ENCODE peak calls at places on chromosomes 1 and 21, in ten cellular contexts. One of them, this sample, is unnamed.

GRCh38 chr1:231584117-231584516 is 42.5 kb upstream of the DISC1 start:
- DNase-seq in heart left ventricle: no peak
- DNase-seq in adrenal gland: no peak
- DNase-seq in ovary: no peak
- DNase-seq in IMR-90: peak
- DNase-seq in uterus: no peak
- DNase-seq in transverse colon: no peak
- DNase-seq in vagina: no peak
- DNase-seq in esophagus squamous epithelium: no peak
- DNase-seq in sigmoid colon: no peak
- DNase-seq in this sample: peak

GRCh38 chr21:41770901-41771624 is 4.2 kb upstream of the RIPK4 start:
- DNase-seq in heart left ventricle: no peak
- DNase-seq in adrenal gland: no peak
- DNase-seq in ovary: no peak
- DNase-seq in IMR-90: no peak
- DNase-seq in uterus: no peak
- DNase-seq in transverse colon: no peak
- DNase-seq in vagina: no peak
- DNase-seq in esophagus squamous epithelium: no peak
- DNase-seq in sigmoid colon: no peak
- DNase-seq in this sample: no peak

GRCh38 chr1:181632492-181632891 is 149.2 kb downstream of the CACNA1E start:
- DNase-seq in heart left ventricle: no peak
- DNase-seq in adrenal gland: no peak
- DNase-seq in ovary: no peak
- DNase-seq in IMR-90: no peak
- DNase-seq in uterus: no peak
- DNase-seq in transverse colon: no peak
- DNase-seq in vagina: no peak
- DNase-seq in esophagus squamous epithelium: no peak
- DNase-seq in sigmoid colon: no peak
- DNase-seq in this sample: no peak

GRCh38 chr1:217534566-217534965 is 96.3 kb downstream of the GPATCH2 start:
- DNase-seq in heart left ventricle: no peak
- DNase-seq in adrenal gland: no peak
- DNase-seq in ovary: no peak
- DNase-seq in IMR-90: no peak
- DNase-seq in uterus: no peak
- DNase-seq in transverse colon: no peak
- DNase-seq in vagina: no peak
- DNase-seq in esophagus squamous epithelium: no peak
- DNase-seq in sigmoid colon: no peak
- DNase-seq in this sample: no peak

GRCh38 chr21:31397939-31398338 is 53.9 kb upstream of the TIAM1 start:
- DNase-seq in heart left ventricle: no peak
- DNase-seq in adrenal gland: no peak
- DNase-seq in ovary: no peak
- DNase-seq in IMR-90: no peak
- DNase-seq in uterus: no peak
- DNase-seq in transverse colon: no peak
- DNase-seq in vagina: no peak
- DNase-seq in esophagus squamous epithelium: no peak
- DNase-seq in sigmoid colon: no peak
- DNase-seq in this sample: no peak

GRCh38 chr1:42335809-42336518 is 929 bp upstream of the FOXJ3 start:
- DNase-seq in heart left ventricle: no peak
- DNase-seq in adrenal gland: no peak
- DNase-seq in ovary: no peak
- DNase-seq in IMR-90: peak
- DNase-seq in uterus: no peak
- DNase-seq in transverse colon: no peak
- DNase-seq in vagina: no peak
- DNase-seq in esophagus squamous epithelium: no peak
- DNase-seq in sigmoid colon: no peak
- DNase-seq in this sample: peak

GRCh38 chr1:4509206-4509605 is 145.2 kb upstream of the AJAP1 start:
- DNase-seq in heart left ventricle: no peak
- DNase-seq in adrenal gland: no peak
- DNase-seq in ovary: no peak
- DNase-seq in IMR-90: no peak
- DNase-seq in uterus: no peak
- DNase-seq in transverse colon: no peak
- DNase-seq in vagina: no peak
- DNase-seq in esophagus squamous epithelium: no peak
- DNase-seq in sigmoid colon: no peak
- DNase-seq in this sample: no peak

GRCh38 chr1:237542525-237543418 is 347.9 kb downstream of the ZP4 start:
- DNase-seq in heart left ventricle: no peak
- DNase-seq in adrenal gland: no peak
- DNase-seq in ovary: no peak
- DNase-seq in IMR-90: no peak
- DNase-seq in uterus: no peak
- DNase-seq in transverse colon: no peak
- DNase-seq in vagina: no peak
- DNase-seq in esophagus squamous epithelium: no peak
- DNase-seq in sigmoid colon: no peak
- DNase-seq in this sample: peak

DNA sequence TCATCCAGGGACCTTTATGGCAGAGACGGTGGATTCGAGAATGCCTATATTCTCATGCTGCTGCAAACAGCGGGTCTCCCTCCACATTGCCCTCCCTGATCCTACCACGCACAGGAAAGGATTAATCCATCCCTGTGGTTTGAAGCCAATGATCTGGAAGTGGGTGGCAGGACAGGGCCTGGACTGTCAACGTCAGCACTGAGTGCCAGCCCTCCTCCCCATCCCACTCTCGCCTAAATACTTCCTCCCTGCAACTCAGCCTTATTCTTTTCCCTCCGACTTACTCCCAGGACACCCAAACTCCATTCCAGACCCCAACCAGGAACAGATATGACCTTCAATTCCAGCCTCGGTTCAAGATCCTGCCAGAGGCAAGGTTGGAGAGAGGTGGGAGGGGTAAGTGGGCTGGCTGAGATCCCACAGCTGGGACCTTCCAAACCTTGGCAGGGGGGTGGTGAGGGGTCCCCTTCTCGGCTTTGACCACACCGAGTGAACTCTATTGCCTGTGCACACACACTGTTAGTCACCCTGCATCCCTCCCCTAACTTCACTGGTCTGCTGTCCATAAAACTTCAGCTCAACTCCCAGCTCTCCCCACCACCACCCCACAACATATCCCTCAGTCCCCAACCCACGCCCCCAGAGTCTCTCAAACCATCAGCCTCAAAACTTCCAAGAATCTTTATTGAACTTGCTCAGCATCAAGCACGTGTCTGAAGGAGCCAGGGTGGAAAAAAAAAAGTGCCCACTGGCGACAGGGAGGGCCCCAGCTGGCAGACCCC is 2.4 kb upstream of the S100A5 start:
- DNase-seq in heart left ventricle: no peak
- DNase-seq in adrenal gland: no peak
- DNase-seq in ovary: peak
- DNase-seq in IMR-90: no peak
- DNase-seq in uterus: no peak
- DNase-seq in transverse colon: no peak
- DNase-seq in vagina: peak
- DNase-seq in esophagus squamous epithelium: no peak
- DNase-seq in sigmoid colon: no peak
- DNase-seq in this sample: no peak
- TF ChIP-seq POLR2A in heart left ventricle: no peak
- TF ChIP-seq POLR2A in adrenal gland: no peak
- TF ChIP-seq POLR2A in ovary: no peak
- TF ChIP-seq POLR2A in IMR-90: no peak
- TF ChIP-seq POLR2A in uterus: no peak
- TF ChIP-seq POLR2A in transverse colon: no peak
- TF ChIP-seq POLR2A in vagina: no peak
- TF ChIP-seq POLR2A in esophagus squamous epithelium: no peak
- TF ChIP-seq POLR2A in sigmoid colon: no peak
- TF ChIP-seq POLR2A in this sample: no peak

GRCh38 chr1:206909883-206910318 is 11.8 kb downstream of the FCMR start:
- DNase-seq in heart left ventricle: no peak
- DNase-seq in adrenal gland: no peak
- DNase-seq in ovary: no peak
- DNase-seq in IMR-90: no peak
- DNase-seq in uterus: peak
- DNase-seq in transverse colon: no peak
- DNase-seq in vagina: no peak
- DNase-seq in esophagus squamous epithelium: no peak
- DNase-seq in sigmoid colon: no peak
- DNase-seq in this sample: no peak

GRCh38 chr1:206905295-206906164 is 8.3 kb downstream of the IL24 start:
- DNase-seq in heart left ventricle: no peak
- DNase-seq in adrenal gland: no peak
- DNase-seq in ovary: no peak
- DNase-seq in IMR-90: peak
- DNase-seq in uterus: no peak
- DNase-seq in transverse colon: no peak
- DNase-seq in vagina: no peak
- DNase-seq in esophagus squamous epithelium: no peak
- DNase-seq in sigmoid colon: no peak
- DNase-seq in this sample: peak

GRCh38 chr1:206909167-206909882 is 12.1 kb downstream of the IL24 start:
- DNase-seq in heart left ventricle: peak
- DNase-seq in adrenal gland: peak
- DNase-seq in ovary: peak
- DNase-seq in IMR-90: no peak
- DNase-seq in uterus: peak
- DNase-seq in transverse colon: peak
- DNase-seq in vagina: no peak
- DNase-seq in esophagus squamous epithelium: no peak
- DNase-seq in sigmoid colon: peak
- DNase-seq in this sample: no peak

GRCh38 chr1:206907304-206907991 is 10.2 kb downstream of the IL24 start:
- DNase-seq in heart left ventricle: no peak
- DNase-seq in adrenal gland: no peak
- DNase-seq in ovary: no peak
- DNase-seq in IMR-90: no peak
- DNase-seq in uterus: no peak
- DNase-seq in transverse colon: no peak
- DNase-seq in vagina: no peak
- DNase-seq in esophagus squamous epithelium: no peak
- DNase-seq in sigmoid colon: no peak
- DNase-seq in this sample: no peak

GRCh38 chr1:206908038-206908437 is 10.8 kb downstream of the IL24 start:
- DNase-seq in heart left ventricle: no peak
- DNase-seq in adrenal gland: no peak
- DNase-seq in ovary: no peak
- DNase-seq in IMR-90: no peak
- DNase-seq in uterus: no peak
- DNase-seq in transverse colon: no peak
- DNase-seq in vagina: no peak
- DNase-seq in esophagus squamous epithelium: no peak
- DNase-seq in sigmoid colon: no peak
- DNase-seq in this sample: no peak
- TF ChIP-seq POLR2A in heart left ventricle: no peak
- TF ChIP-seq POLR2A in adrenal gland: no peak
- TF ChIP-seq POLR2A in ovary: no peak
- TF ChIP-seq POLR2A in IMR-90: no peak
- TF ChIP-seq POLR2A in uterus: no peak
- TF ChIP-seq POLR2A in transverse colon: no peak
- TF ChIP-seq POLR2A in vagina: no peak
- TF ChIP-seq POLR2A in esophagus squamous epithelium: no peak
- TF ChIP-seq POLR2A in sigmoid colon: no peak
- TF ChIP-seq POLR2A in this sample: no peak

GRCh38 chr1:112674440-112674985 is at the start of gene MOV10:
- DNase-seq in heart left ventricle: peak
- DNase-seq in adrenal gland: peak
- DNase-seq in ovary: peak
- DNase-seq in IMR-90: peak
- DNase-seq in uterus: peak
- DNase-seq in transverse colon: peak
- DNase-seq in vagina: no peak
- DNase-seq in esophagus squamous epithelium: peak
- DNase-seq in sigmoid colon: peak
- DNase-seq in this sample: peak

GRCh38 chr1:112672009-112672408 is 2.5 kb upstream of the MOV10 start:
- DNase-seq in heart left ventricle: no peak
- DNase-seq in adrenal gland: no peak
- DNase-seq in ovary: no peak
- DNase-seq in IMR-90: no peak
- DNase-seq in uterus: no peak
- DNase-seq in transverse colon: no peak
- DNase-seq in vagina: no peak
- DNase-seq in esophagus squamous epithelium: no peak
- DNase-seq in sigmoid colon: no peak
- DNase-seq in this sample: no peak

GRCh38 chr1:112674986-112675727 is 698 bp downstream of the MOV10 start:
- DNase-seq in heart left ventricle: peak
- DNase-seq in adrenal gland: peak
- DNase-seq in ovary: peak
- DNase-seq in IMR-90: peak
- DNase-seq in uterus: peak
- DNase-seq in transverse colon: peak
- DNase-seq in vagina: no peak
- DNase-seq in esophagus squamous epithelium: no peak
- DNase-seq in sigmoid colon: peak
- DNase-seq in this sample: no peak

GRCh38 chr1:112672842-112673241 is 1.6 kb upstream of the MOV10 start:
- DNase-seq in heart left ventricle: no peak
- DNase-seq in adrenal gland: no peak
- DNase-seq in ovary: no peak
- DNase-seq in IMR-90: no peak
- DNase-seq in uterus: no peak
- DNase-seq in transverse colon: no peak
- DNase-seq in vagina: no peak
- DNase-seq in esophagus squamous epithelium: no peak
- DNase-seq in sigmoid colon: no peak
- DNase-seq in this sample: no peak

DNA sequence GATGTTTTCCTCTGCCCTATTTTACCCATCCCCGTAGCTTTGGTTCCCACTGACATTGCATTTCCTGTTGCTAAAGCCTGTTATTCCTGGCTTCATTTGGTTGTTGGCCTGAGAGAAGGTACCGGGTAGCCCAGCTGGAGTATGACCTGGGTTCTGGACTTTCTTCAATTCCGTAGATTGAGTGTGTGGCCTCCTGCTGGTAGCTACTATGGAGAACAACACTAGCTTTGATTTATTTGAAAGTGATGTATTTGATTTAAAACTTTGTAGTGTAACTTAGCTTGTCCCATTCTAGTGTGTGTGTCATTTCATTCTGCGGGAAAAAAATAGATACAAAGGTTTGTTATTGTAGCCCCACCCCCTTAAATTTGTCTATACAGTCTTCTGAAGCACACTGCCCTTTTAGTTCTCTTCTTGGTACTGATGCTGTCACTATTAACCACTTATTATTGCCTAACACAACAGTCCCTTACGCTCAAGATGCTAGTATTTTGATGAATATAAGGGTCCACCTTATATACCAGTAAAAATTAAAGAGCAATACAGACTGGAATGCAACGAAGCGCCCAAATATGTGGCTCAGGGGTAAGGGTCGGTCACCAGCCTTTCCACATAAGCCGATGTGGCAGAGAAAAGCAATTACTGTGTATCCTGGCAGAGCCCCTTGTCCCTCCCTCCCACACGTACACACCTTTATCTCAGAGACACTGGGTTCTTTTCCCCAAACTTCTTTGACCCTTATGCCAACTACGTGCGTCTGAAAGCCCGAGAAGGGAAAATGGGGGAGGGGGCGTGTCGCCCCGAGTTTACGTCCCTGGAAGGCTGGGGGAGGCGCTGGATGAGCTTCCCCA is 645 bp upstream of the MOV10 start:
- DNase-seq in heart left ventricle: peak
- DNase-seq in adrenal gland: no peak
- DNase-seq in ovary: no peak
- DNase-seq in IMR-90: peak
- DNase-seq in uterus: no peak
- DNase-seq in transverse colon: no peak
- DNase-seq in vagina: no peak
- DNase-seq in esophagus squamous epithelium: no peak
- DNase-seq in sigmoid colon: no peak
- DNase-seq in this sample: no peak
- TF ChIP-seq POLR2A in heart left ventricle: no peak
- TF ChIP-seq POLR2A in adrenal gland: no peak
- TF ChIP-seq POLR2A in ovary: peak
- TF ChIP-seq POLR2A in IMR-90: no peak
- TF ChIP-seq POLR2A in uterus: no peak
- TF ChIP-seq POLR2A in transverse colon: no peak
- TF ChIP-seq POLR2A in vagina: no peak
- TF ChIP-seq POLR2A in esophagus squamous epithelium: no peak
- TF ChIP-seq POLR2A in sigmoid colon: no peak
- TF ChIP-seq POLR2A in this sample: no peak

GRCh38 chr1:92487078-92487605 is 417 bp upstream of the GFI1 start:
- DNase-seq in heart left ventricle: no peak
- DNase-seq in adrenal gland: no peak
- DNase-seq in ovary: no peak
- DNase-seq in IMR-90: no peak
- DNase-seq in uterus: no peak
- DNase-seq in transverse colon: no peak
- DNase-seq in vagina: no peak
- DNase-seq in esophagus squamous epithelium: no peak
- DNase-seq in sigmoid colon: no peak
- DNase-seq in this sample: no peak

GRCh38 chr1:92484472-92485373 is 2.0 kb downstream of the GFI1 start:
- DNase-seq in heart left ventricle: no peak
- DNase-seq in adrenal gland: peak
- DNase-seq in ovary: no peak
- DNase-seq in IMR-90: no peak
- DNase-seq in uterus: no peak
- DNase-seq in transverse colon: peak
- DNase-seq in vagina: no peak
- DNase-seq in esophagus squamous epithelium: no peak
- DNase-seq in sigmoid colon: no peak
- DNase-seq in this sample: no peak

GRCh38 chr1:92486251-92487077 is at the start of gene GFI1:
- DNase-seq in heart left ventricle: peak
- DNase-seq in adrenal gland: peak
- DNase-seq in ovary: no peak
- DNase-seq in IMR-90: no peak
- DNase-seq in uterus: no peak
- DNase-seq in transverse colon: peak
- DNase-seq in vagina: no peak
- DNase-seq in esophagus squamous epithelium: no peak
- DNase-seq in sigmoid colon: no peak
- DNase-seq in this sample: no peak

GRCh38 chr1:92484171-92484471 is 2.6 kb downstream of the GFI1 start:
- DNase-seq in heart left ventricle: no peak
- DNase-seq in adrenal gland: no peak
- DNase-seq in ovary: no peak
- DNase-seq in IMR-90: no peak
- DNase-seq in uterus: no peak
- DNase-seq in transverse colon: no peak
- DNase-seq in vagina: no peak
- DNase-seq in esophagus squamous epithelium: no peak
- DNase-seq in sigmoid colon: no peak
- DNase-seq in this sample: no peak

GRCh38 chr1:92485374-92486250 is 1.1 kb downstream of the GFI1 start:
- DNase-seq in heart left ventricle: peak
- DNase-seq in adrenal gland: peak
- DNase-seq in ovary: no peak
- DNase-seq in IMR-90: no peak
- DNase-seq in uterus: no peak
- DNase-seq in transverse colon: peak
- DNase-seq in vagina: no peak
- DNase-seq in esophagus squamous epithelium: no peak
- DNase-seq in sigmoid colon: no peak
- DNase-seq in this sample: no peak
- TF ChIP-seq POLR2A in heart left ventricle: no peak
- TF ChIP-seq POLR2A in adrenal gland: no peak
- TF ChIP-seq POLR2A in ovary: no peak
- TF ChIP-seq POLR2A in IMR-90: no peak
- TF ChIP-seq POLR2A in uterus: no peak
- TF ChIP-seq POLR2A in transverse colon: peak
- TF ChIP-seq POLR2A in vagina: no peak
- TF ChIP-seq POLR2A in esophagus squamous epithelium: no peak
- TF ChIP-seq POLR2A in sigmoid colon: no peak
- TF ChIP-seq POLR2A in this sample: no peak